ENCODE peak calls at places on chromosomes 1 and 21, in nine cellular contexts. G is ecto neural progenitor cell; I is neural progenitor cell; Y is effector CD8-positive, alpha-beta T cell; W is stomach; Z is DMS79 treated with DMSO at 0.1 percent for 48 hours; J is activated T-cell treated with anti-CD3 and anti-CD28 coated beads, Interleukin-2, amount 50 U/mL, for 1 hour; A is Caco-2; M is H7. O is an unnamed sample.

GRCh38 chr1:205630241-205630640 is 1.6 kb downstream of the ELK4 start:
- DNase-seq in G (no peak), I (no peak), Y (no peak), W (no peak), Z (no peak), J (no peak), A (no peak), M (no peak), O (no peak)

GRCh38 chr21:20040768-20041167 is 957.4 kb upstream of the NCAM2 start:
- DNase-seq in G (no peak), I (no peak), Y (no peak), W (no peak), Z (no peak), J (no peak), A (no peak), M (no peak), O (no peak)

GRCh38 chr21:43639470-43640178 is 19.7 kb downstream of the HSF2BP start:
- DNase-seq in G (no peak), I (no peak), Y (no peak), W (no peak), Z (no peak), J (no peak), A (no peak), M (no peak), O (no peak)

GRCh38 chr1:4408380-4408779 is 246.0 kb upstream of the AJAP1 start:
- DNase-seq in G (no peak), I (no peak), Y (no peak), W (peak; percentile 17), Z (no peak), J (no peak), A (no peak), M (no peak), O (no peak)

GRCh38 chr1:153498746-153499145 is 37.0 kb downstream of the S100A6 start:
- DNase-seq in G (no peak), I (no peak), Y (no peak), W (no peak), Z (no peak), J (no peak), A (no peak), M (no peak), O (no peak)

GRCh38 chr1:147514233-147514632 is 27.1 kb upstream of the BCL9 start:
- DNase-seq in G (no peak), I (no peak), Y (no peak), W (no peak), Z (no peak), J (no peak), A (no peak), M (no peak), O (no peak)

GRCh38 chr1:55071477-55071876 is 32.1 kb downstream of the PCSK9 start:
- DNase-seq in G (no peak), I (peak; percentile 76), Y (no peak), W (no peak), Z (peak; percentile 6), J (no peak), A (peak; percentile 61), M (peak; percentile 69), O (peak; percentile 87)

GRCh38 chr21:34498623-34499022 is 13.4 kb downstream of the KCNE1 start:
- DNase-seq in G (no peak), I (no peak), Y (no peak), W (no peak), Z (no peak), J (no peak), A (no peak), M (no peak), O (no peak)

GRCh38 chr1:32060914-32061313 is 11.8 kb upstream of the TMEM39B start:
- DNase-seq in G (no peak), I (no peak), Y (no peak), W (no peak), Z (no peak), J (no peak), A (no peak), M (peak; percentile 76), O (no peak)

GRCh38 chr1:34946211-34946610 is 16.8 kb upstream of the DLGAP3 start:
- DNase-seq in G (no peak), I (no peak), Y (no peak), W (no peak), Z (no peak), J (no peak), A (no peak), M (no peak), O (no peak)

GRCh38 chr1:88684482-88685238 is 587 bp downstream of the PKN2 start:
- DNase-seq in G (peak; percentile 86), I (peak; percentile 91), Y (peak; percentile 64), W (peak; percentile 42), Z (peak; percentile 59), J (peak; percentile 66), A (peak; percentile 75), M (peak; percentile 88), O (peak; percentile 56)

GRCh38 chr21:34834852-34835501 is 166.2 kb downstream of the CLIC6 start:
- DNase-seq in G (no peak), I (no peak), Y (no peak), W (no peak), Z (peak; percentile 56), J (no peak), A (no peak), M (no peak), O (no peak)

GRCh38 chr21:42530167-42530518 is 16.5 kb downstream of the SLC37A1 start:
- DNase-seq in G (no peak), I (no peak), Y (no peak), W (no peak), Z (no peak), J (no peak), A (no peak), M (no peak), O (no peak)

GRCh38 chr1:221965252-221965651 is 223.4 kb upstream of the DUSP10 start:
- DNase-seq in G (no peak), I (no peak), Y (no peak), W (no peak), Z (no peak), J (no peak), A (no peak), M (no peak), O (no peak)

GRCh38 chr1:19974822-19975416 is 4.5 kb downstream of the PLA2G2A start:
- DNase-seq in G (no peak), I (peak; percentile 69), Y (no peak), W (peak; percentile 45), Z (peak; percentile 5), J (no peak), A (peak; percentile 62), M (peak; percentile 81), O (peak; percentile 7)

GRCh38 chr1:44485229-44485932 is 80.3 kb downstream of the RNF220 start:
- DNase-seq in G (no peak), I (no peak), Y (no peak), W (no peak), Z (no peak), J (no peak), A (no peak), M (peak; percentile 25), O (no peak)

GRCh38 chr1:25735956-25736529 is 64.0 kb upstream of the SELENON start:
- DNase-seq in G (no peak), I (no peak), Y (no peak), W (peak; percentile 75), Z (no peak), J (no peak), A (no peak), M (no peak), O (no peak)

GRCh38 chr1:20695503-20695902 is 22.3 kb downstream of the KIF17 start:
- DNase-seq in G (no peak), I (no peak), Y (no peak), W (no peak), Z (no peak), J (no peak), A (no peak), M (no peak), O (no peak)

GRCh38 chr1:226023735-226024134 is 24.6 kb upstream of the SDE2 start:
- DNase-seq in G (no peak), I (no peak), Y (no peak), W (no peak), Z (no peak), J (no peak), A (no peak), M (no peak), O (no peak)

GRCh38 chr1:175097361-175097760 is 29.7 kb downstream of the TNN start:
- DNase-seq in G (no peak), I (no peak), Y (no peak), W (no peak), Z (no peak), J (no peak), A (no peak), M (no peak), O (no peak)

GRCh38 chr1:239998312-239998649 is 93.4 kb upstream of the FMN2 start:
- DNase-seq in G (no peak), I (no peak), Y (no peak), W (no peak), Z (no peak), J (no peak), A (no peak), M (no peak), O (no peak)

GRCh38 chr1:64019818-64020217 is 183.6 kb upstream of the UBE2U start:
- DNase-seq in G (no peak), I (peak; percentile 20), Y (no peak), W (peak; percentile 41), Z (no peak), J (no peak), A (no peak), M (no peak), O (no peak)

GRCh38 chr1:106037526-106037925 is 1018.9 kb upstream of the PRMT6 start:
- DNase-seq in G (no peak), I (no peak), Y (no peak), W (no peak), Z (no peak), J (no peak), A (no peak), M (no peak), O (no peak)